ENCODE peak calls at places on chromosomes 4 and X, in four cellular contexts. B, P, S and L are unnamed samples.

GRCh38 chr4:153233761-153234371 is 29.6 kb downstream of the TRIM2 start:
- DNase-seq in P (no peak), S (no peak), B (no peak), L (peak)

GRCh38 chrX:120793098-120793497 is 82.6 kb downstream of the CT47B1 start:
- DNase-seq in B (no peak), S (no peak), P (no peak), L (no peak)

GRCh38 chr4:113781439-113782040 is 20.0 kb upstream of the CAMK2D start:
- DNase-seq in B (no peak), P (no peak), S (no peak), L (no peak)

GRCh38 chr4:58063761-58064160 is 953.6 kb upstream of the IGFBP7 start:
- DNase-seq in B (no peak), S (no peak), P (no peak), L (no peak)

GRCh38 chr4:171785392-171785791 is 27.8 kb upstream of the GALNTL6 start:
- DNase-seq in S (no peak), P (no peak), B (no peak), L (no peak)

GRCh38 chr4:165192500-165192898 is 14.9 kb upstream of the KLHL2 start:
- DNase-seq in S (no peak), P (no peak), B (no peak), L (no peak)

GRCh38 chr4:25667931-25668557 is 12.4 kb downstream of the SLC34A2 start:
- DNase-seq in S (no peak), B (no peak), P (no peak), L (no peak)

GRCh38 chr4:42143996-42144395 is 8.5 kb downstream of the BEND4 start:
- DNase-seq in S (no peak), B (no peak), P (no peak), L (no peak)

GRCh38 chr4:8537041-8537461 is 43.1 kb upstream of the GPR78 start:
- DNase-seq in P (no peak), B (no peak), S (peak), L (peak)

GRCh38 chrX:132119821-132120220 is 8.0 kb downstream of the FRMD7 start:
- DNase-seq in P (no peak), S (no peak), B (no peak), L (no peak)

GRCh38 chr4:52317361-52317879 is 266.3 kb downstream of the SPATA18 start:
- DNase-seq in P (no peak), B (no peak), S (no peak), L (no peak)

GRCh38 chrX:71217298-71217697 is 5.7 kb upstream of the GJB1 start:
- DNase-seq in B (no peak), P (no peak), S (no peak), L (no peak)

GRCh38 chr4:146222313-146222712 is 8.0 kb downstream of the REELD1 start:
- DNase-seq in B (no peak), S (no peak), P (no peak), L (no peak)

GRCh38 chr4:152479428-152480026 is 56.4 kb downstream of the FBXW7 start:
- DNase-seq in S (no peak), B (no peak), P (no peak), L (no peak)

GRCh38 chr4:75830906-75831305 is 71.3 kb downstream of the PPEF2 start:
- DNase-seq in B (no peak), P (no peak), S (no peak), L (no peak)

GRCh38 chrX:45715787-45716186 is 515.1 kb upstream of the DIPK2B start:
- DNase-seq in B (no peak), S (no peak), P (no peak), L (no peak)

GRCh38 chr4:35520059-35520458 is 724.3 kb downstream of the ARAP2 start:
- DNase-seq in B (no peak), P (no peak), S (no peak), L (no peak)

GRCh38 chrX:32591589-32591988 is 619.8 kb downstream of the DMD start:
- DNase-seq in B (no peak), S (no peak), P (no peak), L (no peak)

GRCh38 chr4:59120287-59120814 is 2010.2 kb upstream of the IGFBP7 start:
- DNase-seq in S (no peak), P (no peak), B (no peak), L (no peak)

GRCh38 chrX:16604300-16604699 is 45.7 kb upstream of the S100G start:
- DNase-seq in B (no peak), P (no peak), S (no peak), L (no peak)

GRCh38 chrX:26649534-26649933 is 433.6 kb downstream of the MAGEB5 start:
- DNase-seq in B (no peak), P (no peak), S (no peak), L (no peak)

GRCh38 chr4:3780347-3781171 is 14.4 kb downstream of the ADRA2C start:
- DNase-seq in S (no peak), B (no peak), P (no peak), L (no peak)

GRCh38 chr4:31083451-31083850 is 363.3 kb downstream of the PCDH7 start:
- DNase-seq in P (no peak), S (no peak), B (no peak), L (no peak)

GRCh38 chr4:78784255-78784654 is 8.1 kb downstream of the BMP2K start:
- DNase-seq in B (no peak), P (no peak), S (no peak), L (no peak)

GRCh38 chr4:105343523-105343931 is 130.3 kb downstream of the PPA2 start:
- DNase-seq in B (no peak), P (no peak), S (no peak), L (no peak)

GRCh38 chr4:106898621-106899230 is 137.4 kb downstream of the DKK2 start:
- DNase-seq in S (peak), B (no peak), P (no peak), L (no peak)

GRCh38 chr4:35789899-35790574 is 454.3 kb downstream of the ARAP2 start:
- DNase-seq in S (no peak), B (no peak), P (no peak), L (no peak)

GRCh38 chr4:18389118-18389517 is 367.6 kb upstream of the LCORL start:
- DNase-seq in B (no peak), P (no peak), S (no peak), L (no peak)

GRCh38 chr4:7343950-7344349 is 90.8 kb downstream of the PSAPL1 start:
- DNase-seq in S (no peak), B (no peak), P (no peak), L (no peak)

GRCh38 chrX:9643807-9644206 is 121.8 kb downstream of the GPR143 start:
- DNase-seq in P (no peak), S (no peak), B (no peak), L (no peak)

GRCh38 chrX:71216446-71216845 is 6.6 kb upstream of the GJB1 start:
- DNase-seq in B (no peak), P (no peak), S (no peak), L (no peak)

GRCh38 chrX:141220342-141221008 is 21.8 kb downstream of the SPANXC start:
- DNase-seq in S (no peak), B (no peak), P (no peak), L (no peak)

GRCh38 chr4:93384211-93384610 is 444.3 kb upstream of the ATOH1 start:
- DNase-seq in B (no peak), S (no peak), P (no peak), L (no peak)

GRCh38 chr4:158722917-158723793 is at the start of gene PPID:
- DNase-seq in B (peak), S (peak), P (peak), L (peak)

GRCh38 chr4:13678186-13678924 is 50.8 kb upstream of the BOD1L1 start:
- DNase-seq in S (no peak), P (no peak), B (no peak), L (no peak)

GRCh38 chr4:55742655-55743191 is 76.9 kb upstream of the EXOC1L start:
- DNase-seq in P (no peak), S (no peak), B (no peak), L (no peak)

GRCh38 chr4:159787901-159788300 is 685.0 kb downstream of the RAPGEF2 start:
- DNase-seq in P (no peak), B (no peak), S (no peak), L (no peak)

DNA sequence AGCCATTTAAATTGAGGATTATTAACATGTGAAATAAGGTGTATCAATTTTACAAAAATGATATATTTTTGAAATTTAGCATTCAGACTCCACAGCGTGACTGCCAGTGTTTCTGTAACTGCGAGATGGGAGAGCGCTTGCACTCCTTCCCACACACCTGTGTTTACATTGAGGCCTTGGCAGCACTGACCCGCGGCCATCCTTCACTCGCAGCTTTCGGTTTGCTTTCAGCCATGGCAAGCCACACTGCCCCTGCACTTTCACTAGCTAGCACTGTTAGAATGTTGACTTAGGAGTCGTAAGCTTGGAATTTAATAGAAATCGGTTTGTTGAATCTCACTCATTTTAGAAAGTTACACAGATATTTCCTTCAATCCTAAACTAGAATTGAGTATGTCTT is 136.2 kb downstream of the CFAP299 start:
- DNase-seq in B (no peak), P (no peak), S (no peak), L (peak)
- H3K4me3 ChIP-seq in B (no peak), P (no peak), S (peak), L (peak)

GRCh38 chr4:176222149-176222548 is 26.8 kb upstream of the SPATA4 start:
- DNase-seq in B (no peak), S (no peak), P (no peak), L (no peak)
- TF ChIP-seq EP300 in B (no peak), S (no peak), P (no peak), L (no peak)

GRCh38 chr4:71441186-71442169 is 102.7 kb downstream of the SLC4A4 start:
- DNase-seq in S (no peak), P (no peak), B (no peak), L (no peak)
- H3K4me3 ChIP-seq in S (no peak), P (no peak), B (no peak), L (no peak)

DNA sequence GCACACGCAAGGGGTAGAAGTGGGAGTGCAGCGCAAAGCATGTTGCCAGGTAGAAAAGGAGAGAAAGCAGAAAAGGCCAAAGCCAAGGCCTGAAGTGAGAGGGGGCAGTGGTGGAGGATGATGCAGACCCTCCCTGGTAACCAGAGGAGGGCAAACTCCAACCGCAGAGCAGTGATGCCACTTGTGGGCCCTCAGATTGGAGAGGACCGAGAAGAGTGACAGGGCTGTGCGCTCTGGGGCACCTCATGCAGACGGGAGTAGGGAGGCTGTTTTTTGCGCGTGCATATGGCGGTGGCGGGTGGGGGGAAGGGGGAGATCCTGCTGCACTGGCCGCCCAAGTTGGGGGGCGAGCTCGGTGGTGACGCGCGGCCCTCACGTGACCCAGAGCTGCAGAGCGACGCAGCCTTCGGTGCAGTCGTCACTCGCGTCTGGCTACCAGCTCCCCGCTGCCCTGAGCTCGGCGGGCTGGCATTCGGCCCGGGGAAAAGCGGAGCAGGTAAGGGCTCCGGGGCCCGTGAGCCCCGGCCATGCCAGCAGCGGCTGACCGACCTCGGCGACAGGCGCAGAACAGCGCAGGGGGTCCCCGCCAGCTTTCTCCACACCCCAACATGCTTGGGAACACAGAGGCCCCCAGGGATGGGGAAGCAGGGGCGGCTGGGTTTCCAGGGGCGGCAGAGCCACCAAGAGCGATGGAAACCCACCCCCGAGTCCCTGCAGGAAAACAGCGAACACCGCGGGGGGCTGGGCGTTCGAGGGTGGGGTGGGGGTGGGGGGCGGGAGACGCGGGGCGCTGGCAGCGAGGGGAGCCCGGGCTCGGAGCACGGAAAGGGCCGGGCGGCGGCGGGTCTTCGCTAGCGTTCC is at the start of gene BEX3:
- DNase-seq in S (peak), P (peak), B (peak), L (peak)
- TF ChIP-seq EP300 in S (peak), P (no peak), B (no peak), L (no peak)

DNA sequence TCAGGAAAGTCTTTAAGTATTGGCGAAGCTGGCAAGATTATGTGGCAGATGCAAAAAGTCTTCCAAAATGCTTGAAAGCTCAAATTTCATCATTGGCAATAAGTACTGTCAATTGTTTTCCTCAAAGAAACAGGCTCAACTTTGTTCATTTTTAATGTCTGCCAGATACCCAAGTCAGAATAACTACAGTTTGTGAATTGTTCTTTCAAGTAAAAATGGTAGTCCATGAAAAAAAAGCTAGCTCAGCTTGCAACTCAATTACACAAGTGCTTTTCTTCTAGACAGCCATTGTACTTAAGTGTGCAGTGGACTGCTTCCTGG is 70.5 kb downstream of the AFF1 start:
- DNase-seq in S (no peak), B (no peak), P (no peak), L (no peak)
- H3K4me3 ChIP-seq in S (peak), B (peak), P (no peak), L (no peak)

GRCh38 chrX:111492085-111492484 is 19.4 kb upstream of the SERTM2 start:
- DNase-seq in S (no peak), P (no peak), B (no peak), L (no peak)
- TF ChIP-seq EP300 in S (no peak), P (no peak), B (no peak), L (no peak)

GRCh38 chr4:103199009-103199408 is 866 bp upstream of the CENPE start:
- DNase-seq in B (no peak), P (no peak), S (no peak), L (no peak)
- H3K4me3 ChIP-seq in B (peak), P (no peak), S (peak), L (peak)

GRCh38 chr4:1032861-1033260 is 21.4 kb downstream of the FGFRL1 start:
- DNase-seq in P (no peak), B (no peak), S (no peak), L (no peak)

GRCh38 chr4:1033840-1034551 is 22.6 kb downstream of the FGFRL1 start:
- DNase-seq in B (no peak), S (no peak), P (no peak), L (no peak)

GRCh38 chr4:1036976-1037810 is 25.8 kb downstream of the FGFRL1 start:
- DNase-seq in P (no peak), S (no peak), B (no peak), L (no peak)

GRCh38 chr4:1036095-1036494 is 24.7 kb downstream of the FGFRL1 start:
- DNase-seq in S (no peak), P (no peak), B (no peak), L (no peak)

DNA sequence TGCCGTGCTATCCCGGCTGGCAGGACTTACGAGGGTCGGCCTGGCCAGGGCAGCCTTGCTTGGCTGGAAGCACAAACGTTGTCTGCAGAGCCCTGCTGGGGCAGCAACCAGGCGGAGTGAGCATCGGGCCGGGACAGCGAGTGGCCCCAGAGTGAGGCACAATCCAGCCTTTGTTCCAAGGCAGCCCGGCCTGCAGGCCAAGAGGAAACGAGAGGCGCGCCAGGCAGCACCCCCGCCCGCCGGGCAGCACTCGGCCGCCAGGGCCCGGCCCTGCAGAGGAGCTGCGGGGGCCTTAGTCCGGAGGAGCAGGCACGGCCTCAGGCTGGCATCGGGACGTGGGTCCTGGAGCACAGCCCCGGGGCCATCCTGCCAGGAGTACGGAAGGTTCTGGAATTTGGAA is 24.1 kb downstream of the FGFRL1 start:
- DNase-seq in P (no peak), B (no peak), S (no peak), L (no peak)
- TF ChIP-seq EP300 in P (no peak), B (no peak), S (peak), L (no peak)

DNA sequence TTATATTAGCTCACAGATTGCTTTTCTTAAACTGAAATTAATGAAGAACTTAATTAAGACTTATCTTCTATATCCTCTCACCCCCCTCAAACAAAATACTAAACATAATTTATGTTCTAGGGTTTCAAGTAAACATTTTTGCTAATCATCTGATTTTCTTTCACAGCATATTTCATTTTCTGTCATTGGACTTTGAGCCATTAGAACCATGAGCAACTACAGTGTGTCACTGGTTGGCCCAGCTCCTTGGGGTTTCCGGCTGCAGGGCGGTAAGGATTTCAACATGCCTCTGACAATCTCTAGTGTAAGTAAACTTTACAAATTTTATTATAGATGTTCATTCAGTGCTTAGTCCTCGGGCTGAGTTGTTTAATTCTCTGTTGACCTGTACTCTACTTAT is 3.3 kb downstream of the PDLIM5 start:
- DNase-seq in P (no peak), B (peak), S (peak), L (peak)
- H3K4me3 ChIP-seq in P (no peak), B (peak), S (no peak), L (peak)